ENCODE peak calls at places on chromosomes 16 and 17, in eight cellular contexts. H is PC-3, V is dorsolateral prefrontal cortex, A is astrocyte of the spinal cord, R is BJ, P is testis, D is A549, F is fibroblast of mammary gland. Z is an unnamed sample.

GRCh38 chr17:48997103-48997826 is at the start of gene IGF2BP1:
- DNase-seq in A (peak), R (no peak), V (no peak), P (no peak), D (peak), F (peak), H (no peak), Z (no peak)

GRCh38 chr16:8628981-8629725 is 7.7 kb downstream of the METTL22 start:
- DNase-seq in D (no peak), V (no peak), F (no peak), A (no peak), P (no peak), R (no peak), H (no peak), Z (no peak)

GRCh38 chr16:75502916-75503605 is 7.8 kb upstream of the CHST6 start:
- DNase-seq in P (no peak), F (no peak), V (no peak), A (no peak), D (no peak), R (no peak), H (peak), Z (no peak)

GRCh38 chr17:78599419-78599818 is 22.2 kb upstream of the DNAH17 start:
- DNase-seq in R (no peak), A (no peak), F (no peak), P (no peak), D (no peak), H (no peak), V (no peak), Z (no peak)

GRCh38 chr16:29302976-29303375 is 103.5 kb downstream of the NPIPB11 start:
- DNase-seq in D (no peak), H (no peak), P (no peak), A (no peak), V (no peak), F (no peak), R (no peak), Z (no peak)

GRCh38 chr17:77098884-77099545 is 41.8 kb upstream of the SEC14L1 start:
- DNase-seq in D (no peak), P (peak), R (peak), V (peak), A (peak), H (no peak), F (peak), Z (no peak)

GRCh38 chr16:3035289-3035971 is 1.3 kb downstream of the BICDL2 start:
- DNase-seq in F (no peak), R (no peak), P (no peak), V (no peak), A (no peak), H (no peak), D (no peak), Z (no peak)

GRCh38 chr17:74757931-74758845 is 9.8 kb downstream of the NHERF1 start:
- DNase-seq in A (peak), D (peak), F (no peak), R (no peak), P (no peak), V (no peak), H (no peak), Z (no peak)

GRCh38 chr17:76998839-76999238 is 130.6 kb downstream of the MGAT5B start:
- DNase-seq in H (no peak), R (no peak), F (no peak), V (no peak), P (no peak), D (no peak), A (no peak), Z (no peak)

GRCh38 chr17:28346199-28346580 is 10.6 kb downstream of the TNFAIP1 start:
- DNase-seq in H (no peak), F (no peak), A (peak), D (no peak), V (no peak), R (no peak), P (no peak), Z (no peak)

GRCh38 chr16:78556421-78556820 is 457.0 kb downstream of the WWOX start:
- DNase-seq in A (no peak), V (no peak), P (no peak), F (no peak), H (no peak), D (no peak), R (no peak), Z (no peak)

GRCh38 chr17:55254375-55254774 is 10.4 kb upstream of the HLF start:
- DNase-seq in H (peak), F (no peak), R (no peak), V (no peak), D (no peak), P (no peak), A (no peak), Z (no peak)

GRCh38 chr16:84746231-84746630 is 46.4 kb downstream of the USP10 start:
- DNase-seq in D (no peak), P (no peak), H (no peak), F (no peak), A (no peak), R (no peak), V (no peak), Z (no peak)

GRCh38 chr17:27778193-27778592 is 22.1 kb downstream of the NOS2 start:
- DNase-seq in P (no peak), F (peak), R (no peak), D (no peak), V (no peak), H (peak), A (peak), Z (no peak)

GRCh38 chr17:50986989-50987660 is 121.0 kb upstream of the TOB1 start:
- DNase-seq in H (peak), R (no peak), V (no peak), A (peak), P (no peak), D (no peak), F (peak), Z (no peak)

GRCh38 chr17:80477647-80478478 is 1.5 kb upstream of the NPTX1 start:
- DNase-seq in P (peak), R (no peak), H (no peak), F (peak), A (peak), D (peak), V (peak), Z (no peak)
- TF ChIP-seq CTCF in P (peak), R (peak), H (no peak), F (peak), A (peak), D (peak), V (peak), Z (peak)

GRCh38 chr16:49704586-49705155 is 151.2 kb downstream of the ZNF423 start:
- DNase-seq in P (no peak), V (no peak), A (no peak), F (peak), R (no peak), H (no peak), D (no peak), Z (no peak)
- TF ChIP-seq CTCF in P (no peak), V (no peak), A (no peak), F (peak), R (peak), H (no peak), D (no peak), Z (peak)

DNA sequence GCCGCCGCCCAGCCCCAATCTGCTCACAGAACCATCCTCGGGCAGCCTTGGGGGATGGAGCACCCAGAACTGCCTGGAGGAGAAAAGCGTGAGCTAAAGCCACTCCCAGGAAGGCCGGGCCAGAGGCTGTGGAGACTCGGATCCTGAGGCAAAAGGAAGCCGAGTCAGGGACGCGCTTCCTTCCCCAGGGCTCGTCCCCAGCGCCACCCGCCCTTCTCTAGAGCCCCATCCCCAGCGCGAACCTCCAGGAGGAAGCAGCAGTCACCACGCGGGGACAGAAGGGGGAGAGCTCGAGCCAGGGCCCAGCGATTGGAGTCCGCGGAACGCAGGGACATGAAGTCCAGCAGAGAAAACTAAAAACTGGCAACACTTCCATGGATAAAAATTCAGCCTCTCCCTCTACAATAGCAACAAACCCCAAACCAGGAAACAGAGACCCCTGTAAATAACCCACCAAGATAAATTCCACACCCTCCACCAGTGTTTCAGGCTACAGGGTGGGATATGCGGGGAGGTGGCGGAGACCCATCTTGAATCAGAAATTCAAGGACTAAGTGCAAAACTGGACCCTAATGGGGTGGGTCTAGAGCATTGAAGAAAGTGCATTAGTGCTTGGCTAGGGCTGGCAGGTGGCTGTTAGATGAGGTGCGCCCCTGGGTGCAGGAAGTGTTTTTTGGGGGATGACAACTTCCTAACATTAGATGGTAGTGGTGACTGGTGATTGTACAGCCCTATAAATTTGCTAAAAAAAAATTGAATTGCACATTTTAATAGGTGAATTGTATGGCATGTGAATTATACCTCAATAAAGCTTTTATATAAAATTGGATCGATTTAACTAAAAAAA is 116.1 kb upstream of the METRNL start:
- DNase-seq in P (peak), A (peak), F (peak), V (peak), R (peak), D (peak), H (peak), Z (peak)
- TF ChIP-seq CTCF in P (peak), A (peak), F (peak), V (peak), R (peak), D (no peak), H (peak), Z (peak)

GRCh38 chr17:9291912-9292562 is 270.7 kb downstream of the NTN1 start:
- DNase-seq in P (peak), H (peak), D (peak), A (peak), F (peak), V (peak), R (no peak), Z (peak)

GRCh38 chr17:9290226-9290613 is 268.9 kb downstream of the NTN1 start:
- DNase-seq in V (no peak), P (no peak), R (no peak), A (no peak), H (no peak), D (no peak), F (no peak), Z (no peak)

GRCh38 chr17:9287301-9287700 is 266.0 kb downstream of the NTN1 start:
- DNase-seq in V (no peak), D (no peak), P (no peak), A (no peak), H (no peak), R (no peak), F (no peak), Z (no peak)

GRCh38 chr17:9294661-9295210 is 273.4 kb downstream of the NTN1 start:
- DNase-seq in A (no peak), V (no peak), R (no peak), D (no peak), H (no peak), P (no peak), F (no peak), Z (no peak)

GRCh38 chr17:9292563-9292941 is 271.2 kb downstream of the NTN1 start:
- DNase-seq in V (no peak), A (no peak), R (no peak), D (no peak), P (no peak), F (no peak), H (no peak), Z (no peak)
- TF ChIP-seq CTCF in V (no peak), A (no peak), R (no peak), D (no peak), P (no peak), F (no peak), H (no peak), Z (no peak)